ENCODE peak calls at places on chromosomes 1 and 21, in four cellular contexts. T, P, J and A are unnamed samples.

GRCh38 chr1:91653183-91653582 is 152.5 kb downstream of the CDC7 start:
- DNase-seq in T (no peak), P (no peak), J (peak), A (no peak)

GRCh38 chr21:31656199-31657095 is 3.0 kb upstream of the SOD1 start:
- DNase-seq in T (no peak), P (no peak), J (no peak), A (no peak)

GRCh38 chr1:84223751-84224432 is 77.6 kb upstream of the SAMD13 start:
- DNase-seq in T (no peak), P (no peak), J (no peak), A (peak)

GRCh38 chr1:115456441-115456961 is 118.5 kb upstream of the NGF start:
- DNase-seq in T (no peak), P (no peak), J (no peak), A (no peak)

GRCh38 chr21:36422279-36423098 is 37.3 kb downstream of the CHAF1B start:
- DNase-seq in T (peak), P (peak), J (no peak), A (peak)

GRCh38 chr1:63817152-63817667 is 43.4 kb downstream of the ROR1 start:
- DNase-seq in T (no peak), P (no peak), J (no peak), A (no peak)

GRCh38 chr1:146020058-146020738 is 1.3 kb downstream of the HJV start:
- DNase-seq in T (no peak), P (peak), J (no peak), A (no peak)

GRCh38 chr1:229230893-229231753 is 39.8 kb upstream of the RAB4A start:
- DNase-seq in T (no peak), P (no peak), J (no peak), A (peak)

GRCh38 chr1:54342764-54343687 is 63.2 kb downstream of the SSBP3 start:
- DNase-seq in T (no peak), P (no peak), J (no peak), A (no peak)

GRCh38 chr1:230232352-230232751 is 165.3 kb downstream of the GALNT2 start:
- DNase-seq in T (no peak), P (no peak), J (no peak), A (no peak)

GRCh38 chr1:1666526-1666925 is 7.7 kb upstream of the CDK11B start:
- DNase-seq in T (no peak), P (no peak), J (no peak), A (no peak)

GRCh38 chr1:180623579-180624347 is 8.1 kb upstream of the XPR1 start:
- DNase-seq in T (no peak), P (no peak), J (no peak), A (peak)

GRCh38 chr1:244801246-244801645 is 34.2 kb upstream of the COX20 start:
- DNase-seq in T (peak), P (peak), J (no peak), A (peak)
- TF ChIP-seq ATF2 in T (no peak), P (no peak), J (no peak), A (no peak)

GRCh38 chr21:44630440-44630839 is 3.5 kb downstream of the KRTAP10-9 start:
- DNase-seq in T (no peak), P (no peak), J (no peak), A (no peak)
- TF ChIP-seq NR2C2 in T (no peak), P (no peak), J (no peak), A (no peak)

DNA sequence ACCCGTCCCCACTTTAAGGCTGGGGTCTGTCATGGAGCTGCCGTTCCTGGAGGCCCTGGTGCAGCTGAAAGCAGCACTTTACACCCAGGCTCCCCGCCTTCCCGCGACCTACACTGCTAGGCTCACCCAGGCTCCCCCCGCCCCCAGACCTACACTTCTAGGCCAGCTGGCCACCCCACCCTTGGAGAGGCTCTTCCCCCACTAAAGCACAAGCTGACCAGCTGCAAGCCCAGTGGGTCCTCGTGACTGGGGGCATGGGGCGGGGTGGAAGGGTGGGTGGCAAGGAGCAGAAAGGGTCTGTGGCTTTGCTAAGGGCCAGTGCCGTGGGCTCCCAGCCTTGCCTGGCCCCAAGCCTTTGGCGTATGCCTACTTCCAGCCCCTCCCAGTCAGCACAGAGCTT is 9.7 kb upstream of the ARHGEF16 start:
- DNase-seq in T (no peak), P (no peak), J (no peak), A (no peak)
- TF ChIP-seq ESRRA in T (no peak), P (no peak), J (no peak), A (no peak)

DNA sequence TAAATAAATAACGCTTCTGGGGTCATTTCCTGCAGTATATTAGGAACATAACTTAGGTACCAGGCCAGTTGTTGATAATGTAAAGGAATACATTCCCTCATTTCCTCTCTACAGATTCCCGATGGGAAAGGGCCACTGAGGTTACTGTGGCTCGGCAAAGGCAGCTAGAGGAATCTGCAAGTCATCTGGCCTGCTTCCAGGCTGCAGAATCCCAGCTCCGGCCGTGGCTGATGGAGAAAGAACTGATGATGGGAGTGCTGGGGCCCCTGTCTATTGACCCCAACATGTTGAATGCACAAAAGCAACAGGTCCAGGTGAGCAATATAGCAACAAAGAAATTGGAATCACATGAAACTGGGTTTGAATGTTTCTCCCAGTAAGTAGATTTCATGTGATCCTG is 109.6 kb upstream of the BMP8A start:
- DNase-seq in T (no peak), P (no peak), J (no peak), A (no peak)
- TF ChIP-seq ATF2 in T (no peak), P (no peak), J (no peak), A (no peak)

DNA sequence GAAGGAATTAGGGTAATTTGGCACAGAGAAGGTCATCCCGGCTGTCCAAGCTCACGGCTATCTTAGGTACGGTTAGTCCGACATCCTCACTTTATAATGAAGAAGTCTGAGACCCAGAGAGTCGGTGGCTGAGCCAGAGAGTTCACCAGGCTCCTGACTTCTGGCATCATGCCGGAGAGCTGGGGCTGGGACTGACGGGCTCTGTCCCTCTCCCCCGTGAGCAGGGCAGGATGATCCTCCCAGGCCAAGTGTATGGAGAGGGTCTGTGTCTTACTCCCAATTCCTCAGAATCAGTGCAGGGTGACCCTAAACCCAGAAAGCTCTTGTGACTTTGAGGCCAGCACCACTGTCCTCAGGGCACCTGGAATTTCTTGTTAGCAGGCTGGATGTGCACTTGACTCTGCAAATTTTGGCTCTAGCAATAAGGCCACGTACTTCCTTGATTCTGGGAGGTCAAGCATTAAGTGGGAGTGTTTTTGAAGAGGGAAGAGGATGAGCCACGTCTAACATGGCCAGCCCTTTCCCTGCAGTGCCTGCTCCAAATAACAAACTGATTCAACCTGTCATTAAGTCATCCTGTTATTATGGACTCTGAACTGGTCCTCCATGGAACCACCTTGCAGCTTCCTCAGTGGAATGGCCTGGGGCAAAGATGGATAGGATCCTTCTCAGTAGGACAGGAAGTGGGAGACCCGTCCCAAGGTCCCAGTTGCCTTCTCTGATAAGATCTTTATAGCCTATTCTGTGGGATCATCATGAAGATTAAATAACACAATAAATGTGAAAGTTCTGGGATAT is 20.7 kb upstream of the BTG2 start:
- DNase-seq in T (no peak), P (no peak), J (no peak), A (no peak)
- TF ChIP-seq NR2C2 in T (no peak), P (no peak), J (no peak), A (no peak)

GRCh38 chr1:3588395-3588794 is 22.9 kb downstream of the MEGF6 start:
- DNase-seq in T (no peak), P (no peak), J (no peak), A (no peak)

GRCh38 chr1:3593334-3593733 is 18.0 kb downstream of the MEGF6 start:
- DNase-seq in T (no peak), P (no peak), J (no peak), A (no peak)

GRCh38 chr1:3590145-3590768 is 21.1 kb downstream of the MEGF6 start:
- DNase-seq in T (no peak), P (no peak), J (no peak), A (no peak)

GRCh38 chr1:3593745-3594144 is 17.6 kb downstream of the MEGF6 start:
- DNase-seq in T (no peak), P (no peak), J (no peak), A (no peak)

GRCh38 chr1:3590951-3591865 is 20.1 kb downstream of the MEGF6 start:
- DNase-seq in T (peak), P (no peak), J (no peak), A (peak)
- TF ChIP-seq ESRRA in T (no peak), P (no peak), J (no peak), A (no peak)